ENCODE peak calls at places on chromosomes 11 and 22, in nine cellular contexts. One of them, this sample, is unnamed.
A peak's percentile ranks its signal among the peaks of the same experiment; 100 is the strongest.

GRCh38 chr11:13229675-13230359 is 47.8 kb upstream of the BMAL1 start:
- DNase-seq in PC-3: no peak
- DNase-seq in fibroblast of lung: no peak
- DNase-seq in keratinocyte: no peak
- DNase-seq in GM23338: no peak
- DNase-seq in GM23248: peak; percentile 34
- DNase-seq in IMR-90: no peak
- DNase-seq in H9: no peak
- DNase-seq in MM.1S: no peak
- DNase-seq in this sample: no peak

GRCh38 chr11:17978553-17979287 is 34.1 kb downstream of the SERGEF start:
- DNase-seq in PC-3: peak; percentile 67
- DNase-seq in fibroblast of lung: peak; percentile 36
- DNase-seq in keratinocyte: no peak
- DNase-seq in GM23338: peak; percentile 83
- DNase-seq in GM23248: peak; percentile 73
- DNase-seq in IMR-90: peak; percentile 53
- DNase-seq in H9: peak; percentile 75
- DNase-seq in MM.1S: peak; percentile 36
- DNase-seq in this sample: peak; percentile 79

GRCh38 chr11:125407046-125407445 is 89.0 kb downstream of the FEZ1 start:
- DNase-seq in PC-3: peak; percentile 37
- DNase-seq in fibroblast of lung: no peak
- DNase-seq in keratinocyte: no peak
- DNase-seq in GM23338: no peak
- DNase-seq in GM23248: peak; percentile 25
- DNase-seq in IMR-90: no peak
- DNase-seq in H9: no peak
- DNase-seq in MM.1S: no peak
- DNase-seq in this sample: no peak

GRCh38 chr11:3802016-3802790 is 4.8 kb upstream of the NUP98 start:
- DNase-seq in PC-3: no peak
- DNase-seq in fibroblast of lung: peak; percentile 45
- DNase-seq in keratinocyte: no peak
- DNase-seq in GM23338: no peak
- DNase-seq in GM23248: peak; percentile 75
- DNase-seq in IMR-90: peak; percentile 58
- DNase-seq in H9: no peak
- DNase-seq in MM.1S: no peak
- DNase-seq in this sample: no peak

GRCh38 chr11:124748481-124749338 is 3.3 kb downstream of the VSIG2 start:
- DNase-seq in PC-3: peak; percentile 75
- DNase-seq in fibroblast of lung: peak; percentile 20
- DNase-seq in keratinocyte: no peak
- DNase-seq in GM23338: no peak
- DNase-seq in GM23248: peak; percentile 67
- DNase-seq in IMR-90: peak; percentile 56
- DNase-seq in H9: no peak
- DNase-seq in MM.1S: no peak
- DNase-seq in this sample: no peak

GRCh38 chr11:131760191-131760951 is 390.0 kb downstream of the NTM start:
- DNase-seq in PC-3: no peak
- DNase-seq in fibroblast of lung: peak; percentile 86
- DNase-seq in keratinocyte: no peak
- DNase-seq in GM23338: peak; percentile 87
- DNase-seq in GM23248: peak; percentile 85
- DNase-seq in IMR-90: peak; percentile 95
- DNase-seq in H9: peak; percentile 75
- DNase-seq in MM.1S: no peak
- DNase-seq in this sample: peak; percentile 75

GRCh38 chr11:12157241-12157661 is 46.9 kb downstream of the MICAL2 start:
- DNase-seq in PC-3: peak; percentile 11
- DNase-seq in fibroblast of lung: peak; percentile 97
- DNase-seq in keratinocyte: no peak
- DNase-seq in GM23338: no peak
- DNase-seq in GM23248: peak; percentile 83
- DNase-seq in IMR-90: peak; percentile 84
- DNase-seq in H9: no peak
- DNase-seq in MM.1S: no peak
- DNase-seq in this sample: no peak

GRCh38 chr11:114086394-114086793 is 26.9 kb downstream of the ZBTB16 start:
- DNase-seq in PC-3: no peak
- DNase-seq in fibroblast of lung: no peak
- DNase-seq in keratinocyte: no peak
- DNase-seq in GM23338: no peak
- DNase-seq in GM23248: no peak
- DNase-seq in IMR-90: no peak
- DNase-seq in H9: no peak
- DNase-seq in MM.1S: no peak
- DNase-seq in this sample: no peak

GRCh38 chr11:111512296-111513239 is at the start of gene BTG4:
- DNase-seq in PC-3: no peak
- DNase-seq in fibroblast of lung: peak; percentile 36
- DNase-seq in keratinocyte: no peak
- DNase-seq in GM23338: peak; percentile 69
- DNase-seq in GM23248: peak; percentile 78
- DNase-seq in IMR-90: no peak
- DNase-seq in H9: peak; percentile 56
- DNase-seq in MM.1S: peak; percentile 24
- DNase-seq in this sample: peak; percentile 75

GRCh38 chr11:61905067-61905696 is 12.2 kb downstream of the RAB3IL1 start:
- DNase-seq in PC-3: no peak
- DNase-seq in fibroblast of lung: no peak
- DNase-seq in keratinocyte: no peak
- DNase-seq in GM23338: no peak
- DNase-seq in GM23248: no peak
- DNase-seq in IMR-90: no peak
- DNase-seq in H9: no peak
- DNase-seq in MM.1S: no peak
- DNase-seq in this sample: no peak

GRCh38 chr11:110376711-110377324 is 52.9 kb upstream of the FDX1 start:
- DNase-seq in PC-3: peak; percentile 91
- DNase-seq in fibroblast of lung: peak; percentile 86
- DNase-seq in keratinocyte: peak; percentile 45
- DNase-seq in GM23338: peak; percentile 84
- DNase-seq in GM23248: peak; percentile 82
- DNase-seq in IMR-90: peak; percentile 79
- DNase-seq in H9: peak; percentile 44
- DNase-seq in MM.1S: peak; percentile 72
- DNase-seq in this sample: peak; percentile 78

GRCh38 chr11:9972917-9973504 is 309.1 kb downstream of the SWAP70 start:
- DNase-seq in PC-3: peak; percentile 72
- DNase-seq in fibroblast of lung: peak; percentile 39
- DNase-seq in keratinocyte: no peak
- DNase-seq in GM23338: peak; percentile 65
- DNase-seq in GM23248: peak; percentile 77
- DNase-seq in IMR-90: peak; percentile 70
- DNase-seq in H9: no peak
- DNase-seq in MM.1S: peak; percentile 48
- DNase-seq in this sample: peak; percentile 45

GRCh38 chr11:2512431-2513407 is 67.9 kb downstream of the KCNQ1 start:
- DNase-seq in PC-3: no peak
- DNase-seq in fibroblast of lung: no peak
- DNase-seq in keratinocyte: no peak
- DNase-seq in GM23338: no peak
- DNase-seq in GM23248: no peak
- DNase-seq in IMR-90: no peak
- DNase-seq in H9: peak; percentile 19
- DNase-seq in MM.1S: no peak
- DNase-seq in this sample: no peak

GRCh38 chr11:78370406-78371172 is 47.0 kb downstream of the GAB2 start:
- DNase-seq in PC-3: no peak
- DNase-seq in fibroblast of lung: no peak
- DNase-seq in keratinocyte: no peak
- DNase-seq in GM23338: no peak
- DNase-seq in GM23248: peak; percentile 78
- DNase-seq in IMR-90: peak; percentile 41
- DNase-seq in H9: no peak
- DNase-seq in MM.1S: no peak
- DNase-seq in this sample: no peak

GRCh38 chr11:41536001-41536568 is 76.6 kb upstream of the LRRC4C start:
- DNase-seq in PC-3: no peak
- DNase-seq in fibroblast of lung: no peak
- DNase-seq in keratinocyte: peak; percentile 48
- DNase-seq in GM23338: no peak
- DNase-seq in GM23248: no peak
- DNase-seq in IMR-90: no peak
- DNase-seq in H9: no peak
- DNase-seq in MM.1S: no peak
- DNase-seq in this sample: peak; percentile 9

DNA sequence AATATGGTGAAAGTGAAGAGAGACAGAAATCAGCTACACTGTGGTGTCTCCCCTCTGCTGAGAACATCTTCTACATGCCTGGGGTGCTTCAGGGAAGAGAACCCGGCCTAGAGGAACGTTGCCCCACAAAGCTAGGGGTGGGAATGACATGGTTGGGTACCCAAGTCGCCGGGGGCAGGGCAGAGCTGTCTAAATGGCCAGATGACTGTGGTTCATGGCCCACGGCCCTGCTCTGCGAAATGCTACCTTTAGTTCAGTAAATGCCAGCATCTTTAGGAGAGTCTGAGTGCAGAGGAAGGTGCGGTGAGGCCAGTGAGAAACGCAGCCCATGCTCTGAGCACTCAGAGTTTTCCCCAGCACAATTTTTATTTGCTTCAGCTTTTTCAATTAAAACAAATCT is 12.8 kb downstream of the BRD1 start:
- DNase-seq in PC-3: no peak
- DNase-seq in fibroblast of lung: no peak
- DNase-seq in keratinocyte: no peak
- DNase-seq in GM23338: no peak
- DNase-seq in GM23248: no peak
- DNase-seq in IMR-90: no peak
- DNase-seq in H9: no peak
- DNase-seq in MM.1S: no peak
- DNase-seq in this sample: no peak
- H4K20me1 ChIP-seq in PC-3: peaks cover 59% of the 10 kb centered on the region
- H4K20me1 ChIP-seq in fibroblast of lung: peaks cover 1% of the 10 kb centered on the region
- H4K20me1 ChIP-seq in keratinocyte: peaks cover 49% of the 10 kb centered on the region
- H4K20me1 ChIP-seq in GM23338: peaks cover 69% of the 10 kb centered on the region
- H4K20me1 ChIP-seq in GM23248: peaks cover 44% of the 10 kb centered on the region
- H4K20me1 ChIP-seq in IMR-90: peaks cover 96% of the 10 kb centered on the region
- H4K20me1 ChIP-seq in H9: no peaks in the 10 kb centered on the region
- H4K20me1 ChIP-seq in MM.1S: peaks cover 29% of the 10 kb centered on the region
- H4K20me1 ChIP-seq in this sample: peaks cover 100% of the 10 kb centered on the region

GRCh38 chr22:36465232-36466021 is 16.0 kb downstream of the TXN2 start:
- DNase-seq in PC-3: peak; percentile 95
- DNase-seq in fibroblast of lung: peak; percentile 95
- DNase-seq in keratinocyte: no peak
- DNase-seq in GM23338: no peak
- DNase-seq in GM23248: peak; percentile 95
- DNase-seq in IMR-90: peak; percentile 93
- DNase-seq in H9: no peak
- DNase-seq in MM.1S: no peak
- DNase-seq in this sample: no peak
- H3K4me2 ChIP-seq in PC-3: peak overlapping the region; percentile 74
- H3K4me2 ChIP-seq in fibroblast of lung: peak overlapping the region; percentile 3
- H3K4me2 ChIP-seq in keratinocyte: peak overlapping the region; percentile 28
- H3K4me2 ChIP-seq in GM23338: no peak overlapping the region
- H3K4me2 ChIP-seq in GM23248: no peak overlapping the region
- H3K4me2 ChIP-seq in IMR-90: peak overlapping the region; percentile 19
- H3K4me2 ChIP-seq in H9: no peak overlapping the region
- H3K4me2 ChIP-seq in MM.1S: no peak overlapping the region
- H3K4me2 ChIP-seq in this sample: no peak overlapping the region

GRCh38 chr11:70548976-70549375 is 150.6 kb downstream of the CTTN start:
- DNase-seq in PC-3: no peak
- DNase-seq in fibroblast of lung: no peak
- DNase-seq in keratinocyte: no peak
- DNase-seq in GM23338: peak; percentile 33
- DNase-seq in GM23248: no peak
- DNase-seq in IMR-90: no peak
- DNase-seq in H9: no peak
- DNase-seq in MM.1S: no peak
- DNase-seq in this sample: no peak
- H4K20me1 ChIP-seq in PC-3: no peaks in the 10 kb centered on the region
- H4K20me1 ChIP-seq in fibroblast of lung: no peaks in the 10 kb centered on the region
- H4K20me1 ChIP-seq in keratinocyte: no peaks in the 10 kb centered on the region
- H4K20me1 ChIP-seq in GM23338: no peaks in the 10 kb centered on the region
- H4K20me1 ChIP-seq in GM23248: no peaks in the 10 kb centered on the region
- H4K20me1 ChIP-seq in IMR-90: no peaks in the 10 kb centered on the region
- H4K20me1 ChIP-seq in H9: no peaks in the 10 kb centered on the region
- H4K20me1 ChIP-seq in MM.1S: no peaks in the 10 kb centered on the region
- H4K20me1 ChIP-seq in this sample: peaks cover 11% of the 10 kb centered on the region

GRCh38 chr11:31826530-31827438 is 15.7 kb upstream of the PAX6 start:
- DNase-seq in PC-3: no peak
- DNase-seq in fibroblast of lung: peak; percentile 13
- DNase-seq in keratinocyte: no peak
- DNase-seq in GM23338: peak; percentile 66
- DNase-seq in GM23248: no peak
- DNase-seq in IMR-90: no peak
- DNase-seq in H9: peak; percentile 51
- DNase-seq in MM.1S: no peak
- DNase-seq in this sample: peak; percentile 71
- H3K4me2 ChIP-seq in PC-3: no peak overlapping the region
- H3K4me2 ChIP-seq in fibroblast of lung: peak overlapping the region; percentile 65
- H3K4me2 ChIP-seq in keratinocyte: no peak overlapping the region
- H3K4me2 ChIP-seq in GM23338: peak overlapping the region; percentile 74
- H3K4me2 ChIP-seq in GM23248: peak overlapping the region; percentile 7
- H3K4me2 ChIP-seq in IMR-90: peak overlapping the region; percentile 91
- H3K4me2 ChIP-seq in H9: peak overlapping the region; percentile 68
- H3K4me2 ChIP-seq in MM.1S: no peak overlapping the region
- H3K4me2 ChIP-seq in this sample: peak overlapping the region; percentile 91

GRCh38 chr11:65641233-65642013 is 3.5 kb downstream of the SIPA1 start:
- DNase-seq in PC-3: no peak
- DNase-seq in fibroblast of lung: no peak
- DNase-seq in keratinocyte: no peak
- DNase-seq in GM23338: no peak
- DNase-seq in GM23248: no peak
- DNase-seq in IMR-90: no peak
- DNase-seq in H9: no peak
- DNase-seq in MM.1S: no peak
- DNase-seq in this sample: no peak
- H4K20me1 ChIP-seq in PC-3: no peaks in the 10 kb centered on the region
- H4K20me1 ChIP-seq in fibroblast of lung: no peaks in the 10 kb centered on the region
- H4K20me1 ChIP-seq in keratinocyte: peaks cover 10% of the 10 kb centered on the region
- H4K20me1 ChIP-seq in GM23338: no peaks in the 10 kb centered on the region
- H4K20me1 ChIP-seq in GM23248: no peaks in the 10 kb centered on the region
- H4K20me1 ChIP-seq in IMR-90: peaks cover 26% of the 10 kb centered on the region
- H4K20me1 ChIP-seq in H9: peaks cover 5% of the 10 kb centered on the region
- H4K20me1 ChIP-seq in MM.1S: no peaks in the 10 kb centered on the region
- H4K20me1 ChIP-seq in this sample: peaks cover 11% of the 10 kb centered on the region

GRCh38 chr11:76626266-76626665 is 44.3 kb downstream of the LRRC32 start:
- DNase-seq in PC-3: no peak
- DNase-seq in fibroblast of lung: no peak
- DNase-seq in keratinocyte: no peak
- DNase-seq in GM23338: no peak
- DNase-seq in GM23248: no peak
- DNase-seq in IMR-90: no peak
- DNase-seq in H9: no peak
- DNase-seq in MM.1S: no peak
- DNase-seq in this sample: no peak
- H3K4me2 ChIP-seq in PC-3: no peak overlapping the region
- H3K4me2 ChIP-seq in fibroblast of lung: no peak overlapping the region
- H3K4me2 ChIP-seq in keratinocyte: no peak overlapping the region
- H3K4me2 ChIP-seq in GM23338: no peak overlapping the region
- H3K4me2 ChIP-seq in GM23248: no peak overlapping the region
- H3K4me2 ChIP-seq in IMR-90: no peak overlapping the region
- H3K4me2 ChIP-seq in H9: no peak overlapping the region
- H3K4me2 ChIP-seq in MM.1S: peak overlapping the region; percentile 48
- H3K4me2 ChIP-seq in this sample: no peak overlapping the region

GRCh38 chr22:47041201-47042115 is 279.0 kb downstream of the TBC1D22A start:
- DNase-seq in PC-3: no peak
- DNase-seq in fibroblast of lung: no peak
- DNase-seq in keratinocyte: no peak
- DNase-seq in GM23338: no peak
- DNase-seq in GM23248: no peak
- DNase-seq in IMR-90: no peak
- DNase-seq in H9: no peak
- DNase-seq in MM.1S: no peak
- DNase-seq in this sample: no peak
- H4K20me1 ChIP-seq in PC-3: no peaks in the 10 kb centered on the region
- H4K20me1 ChIP-seq in fibroblast of lung: no peaks in the 10 kb centered on the region
- H4K20me1 ChIP-seq in keratinocyte: no peaks in the 10 kb centered on the region
- H4K20me1 ChIP-seq in GM23338: no peaks in the 10 kb centered on the region
- H4K20me1 ChIP-seq in GM23248: no peaks in the 10 kb centered on the region
- H4K20me1 ChIP-seq in IMR-90: peaks cover 6% of the 10 kb centered on the region
- H4K20me1 ChIP-seq in H9: no peaks in the 10 kb centered on the region
- H4K20me1 ChIP-seq in MM.1S: no peaks in the 10 kb centered on the region
- H4K20me1 ChIP-seq in this sample: no peaks in the 10 kb centered on the region